ENCODE peak calls at places on chromosomes 16 and 17, in ten cellular contexts. Y, E, X, V, D, C, S, T, L and A are unnamed samples.

GRCh38 chr16:86783626-86784266 is 205.4 kb downstream of the FOXL1 start:
- DNase-seq in Y (no peak), E (no peak), X (no peak), V (no peak), D (no peak), C (no peak), S (no peak), T (peak), L (no peak), A (no peak)

GRCh38 chr17:46986401-46986800 is 7.3 kb upstream of the RPRML start:
- DNase-seq in Y (no peak), E (no peak), X (no peak), V (no peak), D (no peak), C (no peak), S (no peak), T (no peak), L (no peak), A (no peak)

GRCh38 chr17:39071573-39071972 is 79.9 kb downstream of the PLXDC1 start:
- DNase-seq in Y (no peak), E (no peak), X (no peak), V (no peak), D (no peak), C (no peak), S (no peak), T (no peak), L (no peak), A (no peak)

GRCh38 chr16:57788951-57789350 is 13.3 kb downstream of the KIFC3 start:
- DNase-seq in Y (no peak), E (no peak), X (no peak), V (no peak), D (no peak), C (no peak), S (no peak), T (no peak), L (no peak), A (no peak)

GRCh38 chr17:57879437-57880085 is 29.7 kb upstream of the MRPS23 start:
- DNase-seq in Y (no peak), E (no peak), X (no peak), V (no peak), D (no peak), C (no peak), S (no peak), T (peak), L (peak), A (no peak)

GRCh38 chr17:40903129-40903847 is 18.2 kb upstream of the KRT20 start:
- DNase-seq in Y (no peak), E (no peak), X (no peak), V (peak), D (peak), C (no peak), S (no peak), T (peak), L (no peak), A (no peak)

GRCh38 chr17:30524847-30525246 is 47.6 kb downstream of the GOSR1 start:
- DNase-seq in Y (no peak), E (no peak), X (no peak), V (no peak), D (peak), C (no peak), S (no peak), T (peak), L (no peak), A (no peak)

GRCh38 chr16:53323924-53324323 is 110.3 kb upstream of the RBL2 start:
- DNase-seq in Y (no peak), E (no peak), X (no peak), V (no peak), D (no peak), C (no peak), S (no peak), T (no peak), L (no peak), A (no peak)

GRCh38 chr16:65908568-65908967 is 457.9 kb upstream of the CDH5 start:
- DNase-seq in Y (no peak), E (no peak), X (peak), V (no peak), D (no peak), C (no peak), S (no peak), T (no peak), L (no peak), A (no peak)

GRCh38 chr16:69313469-69313868 is 2.3 kb downstream of the VPS4A start:
- DNase-seq in Y (no peak), E (no peak), X (no peak), V (no peak), D (no peak), C (no peak), S (no peak), T (no peak), L (no peak), A (no peak)

GRCh38 chr16:53159781-53160436 is 105.1 kb downstream of the CHD9 start:
- DNase-seq in Y (no peak), E (no peak), X (peak), V (peak), D (peak), C (no peak), S (peak), T (no peak), L (no peak), A (peak)

GRCh38 chr16:84252214-84252613 is 12.4 kb upstream of the KCNG4 start:
- DNase-seq in Y (no peak), E (no peak), X (peak), V (no peak), D (no peak), C (no peak), S (no peak), T (no peak), L (no peak), A (no peak)

GRCh38 chr17:56902350-56902749 is 11.5 kb downstream of the TRIM25 start:
- DNase-seq in Y (no peak), E (peak), X (no peak), V (no peak), D (peak), C (no peak), S (no peak), T (no peak), L (no peak), A (no peak)

GRCh38 chr17:4806420-4806769 is 557 bp upstream of the PLD2 start:
- DNase-seq in Y (no peak), E (no peak), X (peak), V (no peak), D (no peak), C (no peak), S (no peak), T (no peak), L (peak), A (peak)

GRCh38 chr17:78708510-78708973 is 73.5 kb downstream of the CYTH1 start:
- DNase-seq in Y (peak), E (peak), X (peak), V (peak), D (peak), C (peak), S (peak), T (peak), L (peak), A (peak)

GRCh38 chr17:1783834-1784611 is 22.2 kb downstream of the SERPINF1 start:
- DNase-seq in Y (no peak), E (peak), X (peak), V (peak), D (peak), C (no peak), S (peak), T (peak), L (peak), A (peak)

GRCh38 chr16:88302666-88303065 is 80.1 kb upstream of the ZNF469 start:
- DNase-seq in Y (no peak), E (no peak), X (no peak), V (no peak), D (no peak), C (no peak), S (no peak), T (no peak), L (no peak), A (no peak)

GRCh38 chr17:60506312-60506711 is 19.7 kb downstream of the APPBP2 start:
- DNase-seq in Y (no peak), E (no peak), X (no peak), V (peak), D (peak), C (no peak), S (no peak), T (no peak), L (no peak), A (no peak)

GRCh38 chr16:89431158-89431584 is 59.2 kb downstream of the ANKRD11 start:
- DNase-seq in Y (no peak), E (no peak), X (no peak), V (peak), D (no peak), C (no peak), S (no peak), T (peak), L (peak), A (no peak)

GRCh38 chr16:9091867-9092281 is 430 bp downstream of the HAPSTR1 start:
- DNase-seq in Y (peak), E (peak), X (no peak), V (no peak), D (no peak), C (no peak), S (no peak), T (peak), L (peak), A (peak)

GRCh38 chr16:75644240-75645012 is 3.0 kb downstream of the KARS1 start:
- DNase-seq in Y (no peak), E (no peak), X (no peak), V (no peak), D (no peak), C (no peak), S (no peak), T (no peak), L (no peak), A (peak)

GRCh38 chr16:21646091-21646490 is 6.3 kb downstream of the IGSF6 start:
- DNase-seq in Y (no peak), E (no peak), X (no peak), V (no peak), D (peak), C (no peak), S (no peak), T (no peak), L (no peak), A (no peak)

GRCh38 chr16:21646721-21647561 is 5.5 kb downstream of the IGSF6 start:
- DNase-seq in Y (peak), E (no peak), X (no peak), V (no peak), D (no peak), C (peak), S (no peak), T (no peak), L (no peak), A (peak)

GRCh38 chr16:21643787-21644186 is 8.6 kb downstream of the IGSF6 start:
- DNase-seq in Y (no peak), E (no peak), X (no peak), V (no peak), D (no peak), C (no peak), S (no peak), T (no peak), L (no peak), A (no peak)

GRCh38 chr16:21644674-21645073 is 7.7 kb downstream of the IGSF6 start:
- DNase-seq in Y (no peak), E (no peak), X (no peak), V (no peak), D (no peak), C (no peak), S (no peak), T (no peak), L (no peak), A (no peak)

GRCh38 chr16:21645261-21645721 is 7.1 kb downstream of the IGSF6 start:
- DNase-seq in Y (no peak), E (no peak), X (no peak), V (peak), D (peak), C (peak), S (no peak), T (no peak), L (no peak), A (peak)
- H3K4me3 ChIP-seq in Y (peak), E (no peak), X (no peak), V (peak), D (no peak), C (peak), S (peak), T (no peak), L (no peak), A (peak)

DNA sequence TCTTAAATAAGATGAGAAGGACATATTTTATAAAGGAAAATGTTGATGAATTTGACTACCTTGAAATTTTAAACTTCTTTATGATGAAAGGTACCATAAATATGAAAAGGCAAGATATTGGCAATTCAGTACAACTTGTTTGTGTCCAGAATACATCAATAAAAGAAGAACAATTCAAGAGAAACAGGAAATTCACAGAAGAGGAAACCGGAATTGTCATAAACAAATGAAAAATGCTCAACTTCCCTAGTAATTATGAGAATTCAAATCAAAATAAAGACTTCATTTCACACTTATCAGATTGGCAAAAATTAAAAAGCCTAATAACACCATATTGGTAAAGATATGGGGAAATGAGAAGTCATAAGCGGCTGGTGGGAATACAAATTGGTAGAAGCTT is 54.3 kb downstream of the WSB1 start:
- DNase-seq in Y (no peak), E (no peak), X (no peak), V (no peak), D (no peak), C (no peak), S (no peak), T (no peak), L (no peak), A (no peak)
- H3K4me3 ChIP-seq in Y (no peak), E (no peak), X (peak), V (no peak), D (no peak), C (no peak), S (peak), T (no peak), L (no peak), A (peak)

DNA sequence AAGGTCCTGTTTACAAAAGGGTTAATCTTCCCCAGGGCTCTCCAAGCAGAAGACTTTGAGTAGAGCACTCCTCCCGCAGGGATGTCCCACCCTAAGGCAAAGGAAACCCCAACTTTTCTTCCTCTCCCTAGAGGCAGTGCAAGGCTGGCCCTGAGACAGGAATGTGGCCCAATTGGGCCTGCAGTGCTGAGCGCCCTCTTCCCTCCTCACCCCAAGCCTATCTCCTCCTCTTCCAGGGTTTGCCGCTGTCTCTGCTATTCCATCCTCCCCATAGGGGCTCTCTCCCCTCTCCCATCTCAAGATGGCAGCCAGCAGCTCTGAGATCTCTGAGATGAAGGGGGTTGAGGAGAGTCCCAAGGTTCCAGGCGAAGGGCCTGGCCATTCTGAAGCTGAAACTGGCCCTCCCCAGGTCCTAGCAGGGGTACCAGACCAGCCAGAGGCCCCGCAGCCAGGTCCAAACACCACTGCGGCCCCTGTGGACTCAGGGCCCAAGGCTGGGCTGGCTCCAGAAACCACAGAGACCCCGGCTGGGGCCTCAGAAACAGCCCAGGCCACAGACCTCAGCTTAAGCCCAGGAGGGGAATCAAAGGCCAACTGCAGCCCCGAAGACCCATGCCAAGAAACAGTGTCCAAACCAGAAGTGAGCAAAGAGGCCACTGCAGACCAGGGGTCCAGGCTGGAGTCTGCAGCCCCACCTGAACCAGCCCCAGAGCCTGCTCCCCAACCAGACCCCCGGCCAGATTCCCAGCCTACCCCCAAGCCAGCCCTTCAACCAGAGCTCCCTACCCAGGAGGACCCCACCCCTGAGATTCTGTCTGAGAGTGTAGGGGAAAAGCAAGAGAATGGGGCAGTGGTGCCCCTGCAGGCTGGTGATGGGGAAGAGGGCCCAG is 1.0 kb downstream of the PRRT2 start:
- DNase-seq in Y (no peak), E (no peak), X (no peak), V (no peak), D (no peak), C (no peak), S (no peak), T (no peak), L (no peak), A (no peak)
- H3K4me3 ChIP-seq in Y (no peak), E (no peak), X (peak), V (peak), D (peak), C (no peak), S (peak), T (peak), L (no peak), A (no peak)

GRCh38 chr17:7747586-7747985 is 30.0 kb downstream of the DNAH2 start:
- DNase-seq in Y (no peak), E (no peak), X (no peak), V (peak), D (peak), C (no peak), S (no peak), T (no peak), L (no peak), A (no peak)

GRCh38 chr17:7750321-7750821 is 32.8 kb downstream of the DNAH2 start:
- DNase-seq in Y (no peak), E (no peak), X (no peak), V (peak), D (peak), C (no peak), S (no peak), T (no peak), L (no peak), A (no peak)

GRCh38 chr17:7745748-7746470 is 28.4 kb downstream of the DNAH2 start:
- DNase-seq in Y (no peak), E (no peak), X (no peak), V (peak), D (peak), C (no peak), S (no peak), T (no peak), L (no peak), A (no peak)

GRCh38 chr17:7744416-7744815 is 26.9 kb downstream of the DNAH2 start:
- DNase-seq in Y (no peak), E (no peak), X (no peak), V (no peak), D (peak), C (no peak), S (no peak), T (no peak), L (no peak), A (no peak)

GRCh38 chr17:7748098-7748775 is 30.7 kb downstream of the DNAH2 start:
- DNase-seq in Y (no peak), E (no peak), X (no peak), V (peak), D (peak), C (no peak), S (no peak), T (no peak), L (no peak), A (no peak)
- H3K4me3 ChIP-seq in Y (no peak), E (no peak), X (no peak), V (no peak), D (no peak), C (no peak), S (no peak), T (no peak), L (no peak), A (no peak)

GRCh38 chr17:72408641-72409040 is 287.8 kb downstream of the SOX9 start:
- DNase-seq in Y (no peak), E (no peak), X (no peak), V (no peak), D (no peak), C (no peak), S (no peak), T (no peak), L (no peak), A (no peak)

GRCh38 chr17:72407336-72408121 is 286.7 kb downstream of the SOX9 start:
- DNase-seq in Y (no peak), E (no peak), X (peak), V (peak), D (peak), C (no peak), S (no peak), T (peak), L (peak), A (no peak)

GRCh38 chr17:72409405-72410002 is 288.7 kb downstream of the SOX9 start:
- DNase-seq in Y (no peak), E (no peak), X (no peak), V (no peak), D (no peak), C (no peak), S (no peak), T (no peak), L (no peak), A (no peak)

GRCh38 chr17:72406501-72406900 is 285.7 kb downstream of the SOX9 start:
- DNase-seq in Y (no peak), E (no peak), X (no peak), V (no peak), D (no peak), C (no peak), S (no peak), T (no peak), L (no peak), A (no peak)

DNA sequence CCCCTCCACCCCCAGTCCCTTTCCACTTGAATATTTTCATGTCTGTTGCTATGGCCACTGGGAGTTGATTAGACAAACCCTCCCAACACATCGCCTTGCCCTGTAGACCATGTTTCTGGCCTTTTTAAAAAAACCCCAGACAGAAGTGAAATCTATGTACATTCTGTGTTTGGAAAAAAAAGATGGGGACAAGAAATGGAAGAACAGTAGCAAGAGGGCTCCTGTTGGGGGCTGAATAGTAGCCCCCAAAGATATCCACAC is 287.2 kb downstream of the SOX9 start:
- DNase-seq in Y (no peak), E (no peak), X (no peak), V (no peak), D (no peak), C (no peak), S (no peak), T (no peak), L (no peak), A (no peak)
- H3K4me3 ChIP-seq in Y (no peak), E (no peak), X (no peak), V (no peak), D (no peak), C (no peak), S (no peak), T (no peak), L (no peak), A (no peak)

GRCh38 chr16:2663553-2664521 is 18.5 kb upstream of the KCTD5 start:
- DNase-seq in Y (no peak), E (peak), X (no peak), V (peak), D (peak), C (no peak), S (no peak), T (peak), L (peak), A (peak)

GRCh38 chr16:2664522-2665096 is 17.7 kb upstream of the KCTD5 start:
- DNase-seq in Y (no peak), E (peak), X (no peak), V (no peak), D (no peak), C (no peak), S (no peak), T (peak), L (peak), A (no peak)
- H3K4me3 ChIP-seq in Y (no peak), E (no peak), X (no peak), V (no peak), D (no peak), C (no peak), S (no peak), T (no peak), L (no peak), A (no peak)

GRCh38 chr17:19874256-19874655 is 6.5 kb upstream of the ULK2 start:
- DNase-seq in Y (no peak), E (no peak), X (no peak), V (no peak), D (no peak), C (no peak), S (no peak), T (no peak), L (no peak), A (no peak)

GRCh38 chr17:19876524-19877161 is 8.9 kb upstream of the ULK2 start:
- DNase-seq in Y (no peak), E (peak), X (no peak), V (no peak), D (no peak), C (peak), S (no peak), T (no peak), L (peak), A (peak)

GRCh38 chr17:19880393-19880792 is 12.7 kb upstream of the ULK2 start:
- DNase-seq in Y (no peak), E (no peak), X (no peak), V (no peak), D (no peak), C (no peak), S (no peak), T (no peak), L (no peak), A (no peak)

DNA sequence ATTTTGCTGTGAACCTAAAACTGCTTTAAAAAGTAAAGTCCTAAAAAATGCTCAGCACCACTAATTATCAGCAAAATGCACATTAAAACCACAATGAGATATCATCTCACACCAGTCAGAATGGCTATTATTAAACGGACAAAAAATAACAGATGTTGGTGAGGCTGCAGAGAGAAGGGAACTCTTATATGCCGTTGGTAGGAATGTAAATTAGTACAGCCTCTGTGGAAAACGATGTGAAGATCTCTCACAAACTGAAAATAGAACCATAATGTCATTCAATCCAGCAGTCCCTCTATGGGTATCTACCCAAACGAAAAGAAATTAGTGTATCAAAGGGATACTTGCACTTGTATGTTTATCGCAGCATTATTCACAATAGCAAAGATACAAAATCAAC is 9.8 kb upstream of the ULK2 start:
- DNase-seq in Y (no peak), E (no peak), X (no peak), V (no peak), D (no peak), C (no peak), S (no peak), T (no peak), L (no peak), A (no peak)
- H3K4me3 ChIP-seq in Y (no peak), E (no peak), X (no peak), V (no peak), D (no peak), C (peak), S (no peak), T (no peak), L (no peak), A (no peak)